ENCODE peak calls at places on chromosomes 16 and 17, in four cellular contexts. One of them, this sample, is unnamed.

GRCh38 chr17:50918933-50919296 is 52.8 kb upstream of the TOB1 start:
- DNase-seq in H1: no peak
- DNase-seq in K562: no peak
- DNase-seq in HepG2: no peak
- DNase-seq in this sample: no peak

GRCh38 chr17:17849147-17849820 is 12.5 kb upstream of the SREBF1 start:
- DNase-seq in H1: no peak
- DNase-seq in K562: peak
- DNase-seq in HepG2: peak
- DNase-seq in this sample: no peak

GRCh38 chr17:43722269-43722619 is 36.3 kb downstream of the SOST start:
- DNase-seq in H1: no peak
- DNase-seq in K562: no peak
- DNase-seq in HepG2: no peak
- DNase-seq in this sample: no peak

GRCh38 chr16:76502555-76502954 is 225.4 kb downstream of the CNTNAP4 start:
- DNase-seq in H1: no peak
- DNase-seq in K562: no peak
- DNase-seq in HepG2: no peak
- DNase-seq in this sample: no peak

GRCh38 chr16:8920676-8921625 is 38.8 kb downstream of the LITAFD start:
- DNase-seq in H1: no peak
- DNase-seq in K562: no peak
- DNase-seq in HepG2: no peak
- DNase-seq in this sample: no peak

GRCh38 chr17:61410555-61411089 is 11.0 kb downstream of the TBX2 start:
- DNase-seq in H1: no peak
- DNase-seq in K562: no peak
- DNase-seq in HepG2: no peak
- DNase-seq in this sample: peak

GRCh38 chr17:44348234-44348987 is 3.3 kb downstream of the GRN start:
- DNase-seq in H1: no peak
- DNase-seq in K562: peak
- DNase-seq in HepG2: no peak
- DNase-seq in this sample: no peak

GRCh38 chr17:34389343-34389742 is 26.3 kb upstream of the CCL1 start:
- DNase-seq in H1: no peak
- DNase-seq in K562: no peak
- DNase-seq in HepG2: no peak
- DNase-seq in this sample: no peak

GRCh38 chr17:48616719-48617514 is 1.8 kb upstream of the HOXB8 start:
- DNase-seq in H1: no peak
- DNase-seq in K562: no peak
- DNase-seq in HepG2: no peak
- DNase-seq in this sample: no peak

GRCh38 chr16:6633441-6633840 is 699.2 kb upstream of the RBFOX1 start:
- DNase-seq in H1: no peak
- DNase-seq in K562: no peak
- DNase-seq in HepG2: no peak
- DNase-seq in this sample: no peak

GRCh38 chr16:7755347-7755746 is 422.7 kb downstream of the RBFOX1 start:
- DNase-seq in H1: no peak
- DNase-seq in K562: no peak
- DNase-seq in HepG2: no peak
- DNase-seq in this sample: no peak

GRCh38 chr17:53150101-53150698 is 672.5 kb upstream of the KIF2B start:
- DNase-seq in H1: no peak
- DNase-seq in K562: no peak
- DNase-seq in HepG2: peak
- DNase-seq in this sample: no peak

GRCh38 chr17:43780135-43780534 is at the start of gene CFAP97D1:
- DNase-seq in H1: no peak
- DNase-seq in K562: no peak
- DNase-seq in HepG2: no peak
- DNase-seq in this sample: no peak

GRCh38 chr17:64492481-64493109 is 4.3 kb downstream of the POLG2 start:
- DNase-seq in H1: no peak
- DNase-seq in K562: peak
- DNase-seq in HepG2: no peak
- DNase-seq in this sample: peak

GRCh38 chr17:68182940-68183551 is 64.8 kb upstream of the AMZ2 start:
- DNase-seq in H1: no peak
- DNase-seq in K562: no peak
- DNase-seq in HepG2: peak
- DNase-seq in this sample: no peak

GRCh38 chr17:28018439-28019070 is 23.9 kb upstream of the NLK start:
- DNase-seq in H1: no peak
- DNase-seq in K562: no peak
- DNase-seq in HepG2: no peak
- DNase-seq in this sample: no peak

GRCh38 chr17:81666092-81666341 is 388 bp downstream of the OXLD1 start:
- DNase-seq in H1: no peak
- DNase-seq in K562: no peak
- DNase-seq in HepG2: peak
- DNase-seq in this sample: no peak

GRCh38 chr16:14559809-14560227 is 70.2 kb downstream of the PARN start:
- DNase-seq in H1: no peak
- DNase-seq in K562: no peak
- DNase-seq in HepG2: peak
- DNase-seq in this sample: no peak

GRCh38 chr17:27577124-27577761 is 53.7 kb upstream of the LGALS9 start:
- DNase-seq in H1: no peak
- DNase-seq in K562: peak
- DNase-seq in HepG2: no peak
- DNase-seq in this sample: peak

GRCh38 chr17:10205549-10206185 is 7.3 kb upstream of the GAS7 start:
- DNase-seq in H1: no peak
- DNase-seq in K562: no peak
- DNase-seq in HepG2: no peak
- DNase-seq in this sample: no peak

GRCh38 chr17:10215286-10215685 is 16.9 kb upstream of the GAS7 start:
- DNase-seq in H1: no peak
- DNase-seq in K562: no peak
- DNase-seq in HepG2: no peak
- DNase-seq in this sample: no peak

DNA sequence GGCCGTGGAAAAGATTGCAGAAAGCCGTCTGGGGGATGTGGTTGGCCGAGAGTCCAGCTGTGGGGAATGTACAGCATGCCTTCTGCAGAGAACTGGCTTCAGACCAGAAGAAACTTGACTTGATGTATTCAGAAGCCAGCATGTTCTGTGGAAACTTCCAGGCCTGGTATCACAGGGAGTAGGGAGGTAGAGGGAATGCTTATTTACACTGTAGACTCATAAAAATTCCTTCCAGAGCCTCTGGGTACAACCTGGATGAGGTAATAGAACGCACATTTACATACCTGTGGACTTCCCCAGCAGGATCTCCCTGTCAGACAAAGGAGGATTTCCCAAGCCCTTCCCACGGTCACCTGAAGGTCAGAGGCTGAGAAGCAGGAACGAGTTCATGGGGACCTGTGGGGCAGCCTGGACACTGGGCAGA is 11.8 kb upstream of the GAS7 start:
- DNase-seq in H1: peak
- DNase-seq in K562: no peak
- DNase-seq in HepG2: no peak
- DNase-seq in this sample: no peak
- TF ChIP-seq POLR2AphosphoS5 in H1: no peak
- TF ChIP-seq POLR2AphosphoS5 in K562: no peak
- TF ChIP-seq POLR2AphosphoS5 in HepG2: no peak
- TF ChIP-seq POLR2AphosphoS5 in this sample: no peak

GRCh38 chr17:55532670-55533069 is 21.4 kb upstream of the SMIM36 start:
- DNase-seq in H1: no peak
- DNase-seq in K562: no peak
- DNase-seq in HepG2: no peak
- DNase-seq in this sample: no peak

GRCh38 chr17:55530064-55530463 is 18.8 kb upstream of the SMIM36 start:
- DNase-seq in H1: no peak
- DNase-seq in K562: no peak
- DNase-seq in HepG2: no peak
- DNase-seq in this sample: no peak

GRCh38 chr17:55531053-55531728 is 19.9 kb upstream of the SMIM36 start:
- DNase-seq in H1: no peak
- DNase-seq in K562: no peak
- DNase-seq in HepG2: no peak
- DNase-seq in this sample: no peak

GRCh38 chr17:55524440-55525220 is 13.4 kb upstream of the SMIM36 start:
- DNase-seq in H1: no peak
- DNase-seq in K562: no peak
- DNase-seq in HepG2: no peak
- DNase-seq in this sample: no peak

DNA sequence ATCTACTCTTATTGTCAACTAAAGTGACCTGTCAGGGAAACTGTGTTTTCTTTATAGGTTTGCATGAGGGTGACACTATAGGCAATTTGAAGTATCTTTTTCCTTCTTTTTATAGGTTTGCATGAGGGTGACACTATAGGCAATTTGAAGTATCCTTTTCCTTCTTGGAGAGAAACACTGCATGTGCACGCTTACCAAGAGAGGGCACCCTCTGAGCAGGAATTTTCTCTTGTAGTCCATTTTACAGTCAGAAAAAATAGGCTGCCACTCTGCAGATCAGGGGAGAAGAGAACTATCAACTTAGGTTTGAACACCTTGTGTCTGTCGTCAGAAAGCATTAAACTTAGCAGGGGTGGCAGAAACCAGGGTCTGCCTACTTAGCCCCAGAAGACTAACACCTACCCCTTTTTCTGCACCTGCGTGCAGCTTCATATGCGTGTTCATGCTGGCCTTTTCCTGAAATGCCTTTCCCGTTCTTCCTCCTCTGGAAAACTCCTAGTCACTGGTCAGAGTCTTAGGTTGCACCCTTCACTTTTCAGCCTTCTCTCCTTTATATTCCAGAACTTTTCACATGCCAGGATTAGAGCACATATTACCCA is 16.4 kb upstream of the SMIM36 start:
- DNase-seq in H1: no peak
- DNase-seq in K562: no peak
- DNase-seq in HepG2: peak
- DNase-seq in this sample: peak
- TF ChIP-seq JUN in H1: no peak
- TF ChIP-seq JUN in K562: no peak
- TF ChIP-seq JUN in HepG2: no peak
- TF ChIP-seq JUN in this sample: no peak

DNA sequence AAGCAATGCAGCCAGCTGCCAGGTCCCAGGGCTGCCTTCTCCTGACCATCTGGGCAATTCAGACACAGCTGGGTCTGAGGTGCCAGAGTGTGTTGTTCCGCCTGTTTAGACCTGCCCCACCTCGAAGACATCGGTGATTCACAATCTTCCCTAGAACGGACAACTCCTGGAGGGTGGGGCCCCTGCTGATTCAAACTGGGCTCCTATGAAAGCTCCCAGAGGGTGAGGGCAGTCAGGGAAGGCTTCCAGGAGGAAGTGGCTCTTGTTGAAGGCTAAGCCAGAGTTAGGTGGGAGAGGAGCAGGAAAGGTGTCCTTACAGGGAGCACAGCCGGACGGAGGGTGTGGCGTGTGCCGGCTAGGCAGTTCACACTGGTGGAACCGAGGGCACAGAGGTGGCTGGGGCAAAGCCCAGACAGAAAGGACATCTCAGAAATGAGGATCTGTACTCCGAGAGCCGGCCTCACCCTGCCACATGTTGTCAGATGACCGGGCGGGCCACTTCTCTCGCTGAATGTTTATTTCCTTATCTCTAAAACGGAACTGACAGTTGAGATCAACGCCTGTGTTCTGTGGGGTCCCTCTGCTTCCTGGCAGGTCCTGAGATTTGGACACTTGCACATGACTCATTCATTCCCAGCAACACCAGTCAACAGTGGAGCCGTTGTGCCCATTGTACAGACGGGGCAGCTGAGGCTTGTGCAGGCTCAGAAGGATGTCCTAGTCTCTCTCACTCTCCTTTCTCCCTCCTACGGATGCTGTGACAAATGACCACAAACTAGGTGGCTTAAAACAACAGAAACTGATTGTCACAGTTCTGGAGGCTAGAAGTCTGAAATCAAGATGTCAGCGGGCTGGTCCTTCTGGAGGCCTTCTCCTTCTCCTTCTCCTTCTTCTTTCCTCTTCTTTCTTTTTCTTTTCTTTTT is 26.9 kb upstream of the LITAF start:
- DNase-seq in H1: no peak
- DNase-seq in K562: peak
- DNase-seq in HepG2: peak
- DNase-seq in this sample: no peak
- TF ChIP-seq POLR2AphosphoS5 in H1: no peak
- TF ChIP-seq POLR2AphosphoS5 in K562: no peak
- TF ChIP-seq POLR2AphosphoS5 in HepG2: no peak
- TF ChIP-seq POLR2AphosphoS5 in this sample: no peak

GRCh38 chr17:82799591-82799990 is 40.2 kb downstream of the ZNF750 start:
- DNase-seq in H1: no peak
- DNase-seq in K562: no peak
- DNase-seq in HepG2: no peak
- DNase-seq in this sample: no peak

GRCh38 chr17:82802141-82802540 is 37.7 kb downstream of the ZNF750 start:
- DNase-seq in H1: no peak
- DNase-seq in K562: no peak
- DNase-seq in HepG2: no peak
- DNase-seq in this sample: no peak

GRCh38 chr17:82800885-82801284 is 38.9 kb downstream of the ZNF750 start:
- DNase-seq in H1: no peak
- DNase-seq in K562: no peak
- DNase-seq in HepG2: no peak
- DNase-seq in this sample: no peak

GRCh38 chr17:82803185-82803584 is 36.6 kb downstream of the ZNF750 start:
- DNase-seq in H1: no peak
- DNase-seq in K562: no peak
- DNase-seq in HepG2: no peak
- DNase-seq in this sample: no peak

DNA sequence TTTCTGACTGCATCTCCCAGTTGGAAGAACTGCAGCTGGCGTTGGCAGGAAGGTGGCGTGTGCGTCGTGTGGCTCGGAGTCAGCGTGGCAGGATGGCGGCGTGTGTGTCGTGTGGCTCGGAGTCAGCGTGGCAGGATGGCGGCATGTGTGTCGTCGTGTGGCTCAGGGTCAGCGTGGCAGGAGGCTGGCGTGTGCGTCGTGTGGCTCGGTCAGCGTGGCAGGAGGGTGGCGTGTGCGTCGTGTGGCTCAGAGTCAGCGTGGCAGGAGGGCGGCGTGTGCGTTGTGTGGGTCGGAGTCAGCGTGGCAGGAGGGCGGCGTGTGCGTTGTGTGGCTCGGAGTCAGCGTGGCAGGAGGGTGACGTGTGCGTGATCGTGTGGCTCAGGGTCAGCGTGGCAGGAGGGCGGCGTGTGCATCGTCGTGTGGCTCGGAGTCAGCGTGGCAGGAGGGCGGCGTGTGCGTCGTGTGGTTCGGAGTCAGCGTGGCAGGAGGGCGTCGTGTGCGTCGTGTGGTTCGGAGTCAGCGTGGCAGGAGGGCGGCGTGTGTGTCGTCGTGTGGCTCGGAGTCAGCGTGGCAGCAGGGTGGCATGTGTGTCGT is 38.3 kb downstream of the ZNF750 start:
- DNase-seq in H1: no peak
- DNase-seq in K562: no peak
- DNase-seq in HepG2: no peak
- DNase-seq in this sample: no peak
- TF ChIP-seq JUN in H1: no peak
- TF ChIP-seq JUN in K562: no peak
- TF ChIP-seq JUN in HepG2: no peak
- TF ChIP-seq JUN in this sample: no peak

GRCh38 chr16:24993722-24994686 is 21.2 kb downstream of the ARHGAP17 start:
- DNase-seq in H1: no peak
- DNase-seq in K562: peak
- DNase-seq in HepG2: peak
- DNase-seq in this sample: peak
- TF ChIP-seq POLR2AphosphoS5 in H1: no peak
- TF ChIP-seq POLR2AphosphoS5 in K562: no peak
- TF ChIP-seq POLR2AphosphoS5 in HepG2: no peak
- TF ChIP-seq POLR2AphosphoS5 in this sample: peak

This sample was measured in endothelial cell of umbilical vein.